ENCODE peak calls at places on chromosomes 2 and 18, in six cellular contexts. J, V, O, C, U and I are unnamed samples.

GRCh38 chr2:218819103-218819502 is 12.5 kb downstream of the PRKAG3 start:
- DNase-seq in J (no peak), V (no peak), O (no peak), C (no peak), U (no peak), I (no peak)

GRCh38 chr2:10052216-10052615 is 8.9 kb downstream of the KLF11 start:
- DNase-seq in J (no peak), V (no peak), O (no peak), C (no peak), U (no peak), I (no peak)

GRCh38 chr2:9800975-9801723 is 42.1 kb upstream of the TAF1B start:
- DNase-seq in J (peak), V (no peak), O (no peak), C (peak), U (peak), I (no peak)

GRCh38 chr2:179613701-179614100 is 247.7 kb downstream of the ZNF385B start:
- DNase-seq in J (no peak), V (no peak), O (no peak), C (peak), U (no peak), I (no peak)

GRCh38 chr2:168851674-168852320 is 38.4 kb downstream of the SPC25 start:
- DNase-seq in J (no peak), V (peak), O (no peak), C (peak), U (no peak), I (no peak)

GRCh38 chr2:239094727-239095266 is 246.9 kb downstream of the TWIST2 start:
- DNase-seq in J (no peak), V (no peak), O (no peak), C (no peak), U (no peak), I (no peak)

GRCh38 chr2:1567556-1568344 is 154.5 kb downstream of the TPO start:
- DNase-seq in J (no peak), V (no peak), O (no peak), C (no peak), U (no peak), I (no peak)

GRCh38 chr2:219031005-219031738 is 10.1 kb downstream of the CFAP65 start:
- DNase-seq in J (no peak), V (no peak), O (no peak), C (no peak), U (no peak), I (no peak)

GRCh38 chr2:237749961-237750360 is 48.6 kb upstream of the RBM44 start:
- DNase-seq in J (no peak), V (no peak), O (no peak), C (no peak), U (no peak), I (peak)

GRCh38 chr2:99488587-99488998 is 1.2 kb downstream of the REV1 start:
- DNase-seq in J (peak), V (no peak), O (no peak), C (peak), U (no peak), I (no peak)

DNA sequence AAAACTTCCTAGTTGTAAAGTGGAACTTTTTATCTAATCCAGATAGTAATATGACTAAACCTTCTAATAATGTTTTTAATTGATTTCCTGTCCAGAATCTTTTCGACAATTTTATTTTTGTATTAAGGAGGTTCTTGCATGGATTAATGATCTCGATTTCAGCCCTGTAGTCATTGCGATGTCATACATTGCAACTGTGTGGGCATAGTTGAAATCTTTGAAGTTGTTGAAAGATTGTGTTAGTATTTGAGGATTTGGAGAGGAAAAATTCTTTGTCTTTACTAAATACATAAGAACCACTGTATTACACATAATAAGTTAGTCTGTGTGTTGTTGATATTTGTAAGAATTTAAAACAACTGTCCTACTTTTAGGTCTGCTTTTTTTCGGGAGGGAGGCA is 31.1 kb downstream of the ACSL3 start:
- DNase-seq in J (no peak), V (no peak), O (no peak), C (peak), U (no peak), I (no peak)
- H3K4me3 ChIP-seq in J (no peak), V (no peak), O (peak), C (peak), U (no peak), I (no peak)

GRCh38 chr2:171334946-171335345 is 98.8 kb downstream of the METTL8 start:
- DNase-seq in J (no peak), V (no peak), O (no peak), C (no peak), U (no peak), I (no peak)
- H3K4me3 ChIP-seq in J (no peak), V (no peak), O (no peak), C (no peak), U (no peak), I (no peak)

DNA sequence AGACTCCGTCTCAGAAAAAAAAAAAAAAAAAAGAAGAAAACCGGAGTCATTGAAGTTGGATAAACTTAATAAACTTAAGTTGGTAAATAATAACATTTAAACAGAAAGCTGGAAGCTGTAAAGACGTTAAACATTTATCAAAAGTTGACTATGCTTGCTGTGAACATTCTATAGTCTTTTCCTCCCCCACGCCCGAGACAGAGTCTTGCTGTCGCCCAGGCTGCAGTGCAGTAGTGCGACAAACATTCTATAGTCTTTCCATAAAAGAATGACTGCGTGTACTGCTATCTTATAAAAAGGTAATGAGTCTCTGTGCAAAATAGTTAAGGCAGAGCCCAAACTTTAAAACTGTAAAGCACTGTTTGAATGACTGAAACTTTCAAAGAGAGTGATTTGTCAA is 45.2 kb downstream of the PPP4R1 start:
- DNase-seq in J (no peak), V (no peak), O (no peak), C (no peak), U (no peak), I (no peak)
- H3K4me3 ChIP-seq in J (no peak), V (no peak), O (no peak), C (no peak), U (no peak), I (no peak)

GRCh38 chr2:11863513-11864328 is 117.3 kb downstream of the LPIN1 start:
- DNase-seq in J (peak), V (peak), O (peak), C (peak), U (peak), I (peak)
- H3K4me3 ChIP-seq in J (no peak), V (no peak), O (peak), C (peak), U (peak), I (peak)

DNA sequence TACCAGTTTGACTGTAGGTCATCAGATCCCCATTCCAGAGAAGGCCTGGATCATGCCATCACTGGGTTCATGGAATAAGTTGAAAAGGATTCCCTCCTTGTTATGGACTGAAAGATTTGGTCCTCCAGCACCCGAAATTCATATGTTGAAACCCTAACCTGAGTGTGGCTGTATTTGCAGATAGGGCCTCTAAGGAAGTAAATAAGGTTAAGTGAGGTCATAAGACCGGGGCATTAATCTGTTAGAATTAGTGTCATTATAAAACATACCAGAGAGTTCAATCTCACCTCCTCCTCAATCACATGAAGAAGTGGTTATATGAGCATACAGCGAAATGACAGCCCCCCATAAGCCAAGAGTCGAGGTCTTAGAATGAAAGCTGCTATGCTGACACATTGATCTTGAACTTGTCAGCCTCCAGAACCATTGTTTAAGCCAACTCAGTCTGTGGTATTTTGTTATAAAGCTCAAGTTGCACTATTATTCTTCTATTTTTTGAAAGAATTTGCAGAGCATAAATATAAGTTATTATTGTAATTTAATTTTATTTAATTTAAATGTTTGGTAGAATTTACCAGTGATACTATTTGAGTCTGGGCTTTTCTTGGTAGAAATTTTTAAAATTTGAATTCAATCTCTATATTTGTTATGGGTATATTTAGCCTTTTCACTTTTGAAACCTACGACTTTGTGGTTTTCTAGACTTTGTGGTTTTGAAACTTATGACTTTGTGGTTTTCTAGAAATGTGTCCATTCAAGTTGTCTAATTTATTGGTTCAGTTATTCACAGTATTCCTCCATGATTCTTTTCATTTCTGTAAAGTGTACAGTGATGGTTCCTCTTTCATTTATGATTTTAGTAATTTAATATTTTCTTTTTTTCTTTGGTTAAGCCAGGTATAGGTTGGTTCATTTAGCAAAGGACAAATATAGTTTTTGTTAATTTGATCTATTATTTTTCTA is 1206.7 kb upstream of the CDH2 start:
- DNase-seq in J (no peak), V (no peak), O (no peak), C (peak), U (no peak), I (no peak)
- H3K4me3 ChIP-seq in J (no peak), V (no peak), O (no peak), C (no peak), U (no peak), I (no peak)

GRCh38 chr2:157838442-157839161 is 37.5 kb downstream of the ACVR1 start:
- DNase-seq in J (no peak), V (no peak), O (peak), C (peak), U (peak), I (no peak)
- H3K4me3 ChIP-seq in J (no peak), V (no peak), O (peak), C (peak), U (peak), I (peak)

GRCh38 chr2:39730685-39731302 is 48.3 kb downstream of the THUMPD2 start:
- DNase-seq in J (no peak), V (no peak), O (no peak), C (peak), U (no peak), I (no peak)

GRCh38 chr2:39732492-39732891 is 46.6 kb downstream of the THUMPD2 start:
- DNase-seq in J (no peak), V (no peak), O (no peak), C (peak), U (no peak), I (no peak)

GRCh38 chr2:39731546-39731945 is 47.5 kb downstream of the THUMPD2 start:
- DNase-seq in J (no peak), V (no peak), O (no peak), C (no peak), U (no peak), I (no peak)

GRCh38 chr2:39734451-39734850 is 44.6 kb downstream of the THUMPD2 start:
- DNase-seq in J (no peak), V (no peak), O (no peak), C (no peak), U (no peak), I (no peak)

DNA sequence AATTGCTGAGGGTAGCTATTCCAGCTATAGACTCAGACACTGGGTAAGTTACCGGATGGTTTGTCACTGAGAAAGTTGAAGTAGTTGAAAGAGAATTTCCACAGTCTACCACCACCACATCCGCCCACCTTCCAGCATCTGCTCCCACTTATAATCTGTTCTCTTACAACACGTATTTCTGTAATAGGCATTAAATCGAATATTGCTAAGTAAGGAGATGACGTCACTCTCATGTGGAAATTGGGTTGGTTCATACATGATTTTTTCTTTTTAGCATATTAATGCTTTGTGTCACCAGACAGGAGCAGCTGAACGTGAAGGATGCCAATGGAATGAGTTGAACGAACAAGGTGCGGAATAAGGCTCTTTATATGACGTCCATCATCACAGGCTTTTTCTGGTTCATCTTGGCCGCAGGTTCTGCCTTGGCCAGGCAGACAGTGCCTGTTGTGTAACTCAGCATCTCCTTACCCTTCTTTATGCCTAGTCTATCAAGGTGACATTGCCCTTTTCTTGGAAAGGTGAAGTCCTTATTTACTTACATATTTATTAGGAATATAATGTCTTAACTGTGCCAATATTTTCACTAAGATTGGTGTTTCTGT is 45.9 kb downstream of the THUMPD2 start:
- DNase-seq in J (no peak), V (peak), O (no peak), C (no peak), U (no peak), I (no peak)
- H3K4me3 ChIP-seq in J (no peak), V (no peak), O (no peak), C (no peak), U (no peak), I (no peak)